ENCODE peak calls at places on chromosomes 5 and 9, in five cellular contexts. U is A549, N is heart left ventricle, T is ovary, A is brain microvascular endothelial cell. X is an unnamed sample.
A peak's percentile ranks its signal among the peaks of the same experiment; 100 is the strongest.

GRCh38 chr5:31476607-31477200 is 55.2 kb downstream of the DROSHA start:
- DNase-seq in A (no peak), U (no peak), N (no peak), T (no peak), X (no peak)

GRCh38 chr5:150069619-150070276 is 16.6 kb downstream of the CSF1R start:
- DNase-seq in A (no peak), U (no peak), T (no peak), N (no peak), X (no peak)

GRCh38 chr9:116355153-116355827 is 201.7 kb downstream of the PAPPA start:
- DNase-seq in N (no peak), U (no peak), A (no peak), T (peak; percentile 44), X (no peak)

GRCh38 chr5:53884411-53884810 is 324.0 kb downstream of the NDUFS4 start:
- DNase-seq in U (no peak), T (no peak), N (no peak), A (no peak), X (no peak)

GRCh38 chr5:633521-633955 is 21.4 kb downstream of the CEP72 start:
- DNase-seq in U (peak; percentile 37), N (no peak), T (no peak), A (peak; percentile 35), X (no peak)

GRCh38 chr5:14239404-14239803 is 96.3 kb downstream of the TRIO start:
- DNase-seq in U (no peak), A (no peak), N (no peak), T (no peak), X (no peak)

GRCh38 chr9:83701769-83702168 is 6.0 kb downstream of the UBQLN1 start:
- DNase-seq in T (no peak), N (no peak), U (peak; percentile 11), A (peak; percentile 80), X (no peak)

GRCh38 chr5:134095887-134096589 is 18.4 kb upstream of the TCF7 start:
- DNase-seq in A (no peak), T (no peak), U (no peak), N (peak; percentile 16), X (no peak)

GRCh38 chr9:21078702-21079101 is 960 bp upstream of the IFNB1 start:
- DNase-seq in N (no peak), T (no peak), U (peak; percentile 21), A (no peak), X (no peak)

GRCh38 chr5:133786432-133786831 is 174.1 kb upstream of the FSTL4 start:
- DNase-seq in A (no peak), U (no peak), T (no peak), N (no peak), X (peak; percentile 59)

GRCh38 chr9:83106772-83107171 is 43.8 kb upstream of the RASEF start:
- DNase-seq in N (no peak), U (no peak), T (no peak), A (no peak), X (no peak)

GRCh38 chr5:116848974-116849586 is 274.5 kb upstream of the SEMA6A start:
- DNase-seq in N (no peak), A (no peak), T (no peak), U (no peak), X (no peak)

GRCh38 chr5:110087829-110088228 is 398.1 kb downstream of the MAN2A1 start:
- DNase-seq in N (no peak), U (no peak), A (no peak), T (no peak), X (no peak)

GRCh38 chr5:174528821-174529544 is 195.4 kb upstream of the MSX2 start:
- DNase-seq in N (no peak), A (no peak), U (no peak), T (no peak), X (no peak)

GRCh38 chr9:92292338-92293074 is 991 bp downstream of the IARS1 start:
- DNase-seq in T (no peak), N (no peak), A (no peak), U (peak; percentile 22), X (no peak)

GRCh38 chr5:178551059-178551458 is 39.1 kb downstream of the COL23A1 start:
- DNase-seq in N (no peak), T (no peak), U (peak; percentile 16), A (no peak), X (no peak)

GRCh38 chr5:89338935-89339334 is 456.0 kb upstream of the MEF2C start:
- DNase-seq in U (no peak), T (no peak), A (no peak), N (no peak), X (no peak)

GRCh38 chr5:95878417-95879323 is 56.1 kb upstream of the GLRX start:
- DNase-seq in N (no peak), U (no peak), A (no peak), T (no peak), X (no peak)

GRCh38 chr5:172456076-172456800 is 1.9 kb upstream of the SH3PXD2B start:
- DNase-seq in T (no peak), A (no peak), U (no peak), N (no peak), X (no peak)

GRCh38 chr9:121889990-121890563 is 203.0 kb downstream of the TTLL11 start:
- DNase-seq in U (no peak), T (no peak), A (peak; percentile 30), N (no peak), X (no peak)

GRCh38 chr5:136036991-136037705 is 8.4 kb downstream of the TGFBI start:
- DNase-seq in T (no peak), A (no peak), U (no peak), N (no peak), X (no peak)

GRCh38 chr5:62354028-62354874 is 48.2 kb downstream of the KIF2A start:
- DNase-seq in U (peak; percentile 69), N (no peak), T (no peak), A (peak; percentile 67), X (no peak)

GRCh38 chr9:115691097-115691496 is 462.5 kb upstream of the PAPPA start:
- DNase-seq in U (peak; percentile 83), A (peak; percentile 93), N (no peak), T (no peak), X (no peak)

GRCh38 chr5:123098767-123099513 is 9.9 kb downstream of the PRDM6 start:
- DNase-seq in N (no peak), U (peak; percentile 8), T (peak; percentile 35), A (no peak), X (no peak)

GRCh38 chr5:174872271-174872670 is 147.9 kb downstream of the MSX2 start:
- DNase-seq in N (no peak), A (no peak), T (no peak), U (no peak), X (no peak)

GRCh38 chr9:126508171-126508591 is 105.5 kb upstream of the LMX1B start:
- DNase-seq in N (no peak), A (no peak), U (no peak), T (no peak), X (no peak)
- TF ChIP-seq CTCF in N (no peak), A (no peak), U (no peak), T (no peak), X (no peak)

DNA sequence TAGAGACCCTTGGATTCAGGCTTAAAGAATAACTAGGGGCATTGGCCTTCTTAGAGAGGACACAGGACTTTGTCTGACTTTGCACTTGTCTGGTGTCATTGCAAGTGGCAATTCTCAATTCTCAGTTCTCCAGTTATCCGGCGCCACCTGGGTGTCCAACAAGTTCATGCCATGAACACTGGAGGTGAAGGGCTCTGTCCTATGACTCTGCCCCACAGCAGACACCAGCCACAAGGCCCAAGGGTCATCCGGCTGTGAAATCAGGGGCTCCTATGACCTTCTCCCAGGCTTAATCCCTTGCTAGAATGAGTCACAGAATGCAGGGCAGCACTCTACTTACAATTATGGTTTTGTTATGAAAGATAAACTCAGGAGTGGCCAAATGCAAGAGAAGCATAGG is 391.9 kb downstream of the GADD45G start:
- DNase-seq in N (no peak), T (no peak), U (peak; percentile 44), A (no peak), X (no peak)
- TF ChIP-seq CTCF in N (no peak), T (no peak), U (peak; percentile 21), A (no peak), X (no peak)

DNA sequence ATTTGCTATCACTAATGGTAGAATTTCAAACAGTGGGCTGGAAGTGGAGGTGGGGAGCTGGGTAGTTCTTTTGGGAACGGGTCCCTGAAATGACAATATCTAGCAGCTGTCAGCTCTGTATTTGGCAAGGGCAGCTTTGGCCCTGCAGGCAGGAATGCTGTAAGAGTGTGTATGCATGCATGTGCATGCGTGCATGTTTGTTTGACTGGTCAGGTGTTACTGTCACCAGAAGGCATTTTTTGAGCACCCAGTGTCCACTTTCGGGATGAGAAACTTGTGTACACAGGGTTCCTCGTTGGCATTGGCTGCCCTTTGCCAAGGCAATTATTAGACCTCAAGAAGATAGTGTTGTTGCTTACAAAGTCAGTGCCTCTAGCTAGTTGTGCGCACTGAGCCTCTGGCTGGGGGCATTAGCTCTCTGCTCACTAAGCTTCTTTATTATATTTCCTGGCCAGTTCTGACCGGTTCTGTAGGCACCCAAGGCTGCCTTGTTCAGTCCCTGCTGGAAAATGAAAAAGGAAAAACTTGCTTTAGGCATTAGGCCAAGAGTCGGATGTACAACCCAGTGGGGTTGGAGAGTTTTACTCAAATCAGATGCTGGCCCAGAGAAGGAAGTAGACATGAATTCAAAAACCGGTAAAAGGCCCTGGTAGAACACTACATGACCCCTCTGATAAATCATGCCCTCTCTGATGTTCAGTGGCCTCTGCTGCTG is 2.0 kb downstream of the CYFIP2 start:
- DNase-seq in N (peak; percentile 28), T (no peak), A (no peak), U (no peak), X (no peak)
- TF ChIP-seq CTCF in N (no peak), T (no peak), A (peak; percentile 9), U (no peak), X (no peak)

GRCh38 chr9:108698801-108699200 is 157.0 kb downstream of the ACTL7B start:
- DNase-seq in U (no peak), A (no peak), T (no peak), N (no peak), X (no peak)
- TF ChIP-seq CTCF in U (no peak), A (no peak), T (no peak), N (no peak), X (no peak)

DNA sequence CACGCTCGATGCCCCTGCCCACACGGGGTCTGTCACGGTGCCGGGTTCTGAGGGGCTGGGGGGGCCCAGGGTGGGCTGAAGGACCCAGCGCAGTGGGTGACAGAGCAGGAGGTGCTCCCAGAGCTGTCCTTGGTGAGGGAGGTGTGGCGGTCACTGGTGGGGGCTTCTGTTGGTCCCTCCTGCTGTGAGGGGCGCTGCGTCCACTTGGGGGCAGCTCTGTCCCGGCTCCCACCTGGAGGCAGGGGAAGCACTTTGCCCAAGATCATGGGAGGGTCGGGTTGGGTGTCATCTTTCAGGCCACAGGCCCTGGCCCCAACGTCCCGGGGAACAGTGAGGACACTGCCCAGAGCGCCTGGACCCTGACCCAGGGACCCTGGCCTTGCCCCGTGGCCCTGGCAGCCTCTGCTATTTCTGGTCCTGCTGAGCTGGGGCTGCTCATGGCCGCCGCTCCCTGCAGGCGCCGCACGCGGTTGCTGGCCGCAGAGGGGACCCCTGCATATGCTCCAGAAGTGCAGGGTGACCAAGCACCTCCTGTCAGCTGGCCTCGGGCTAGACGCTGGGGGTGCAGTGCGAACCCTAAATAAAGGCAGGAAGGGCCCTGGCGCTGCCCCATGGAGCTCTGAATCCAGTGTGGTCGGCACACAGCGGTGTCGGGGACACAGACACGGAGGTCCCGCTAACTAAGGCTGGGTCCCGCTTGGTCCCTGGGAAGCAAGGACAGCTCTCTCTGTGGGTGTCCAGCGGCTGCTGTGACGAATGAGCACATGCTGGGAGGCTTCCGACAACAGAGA is 11.6 kb upstream of the RNU6ATAC start:
- DNase-seq in U (no peak), N (peak; percentile 51), T (peak; percentile 64), A (no peak), X (no peak)
- TF ChIP-seq CTCF in U (no peak), N (peak; percentile 35), T (peak; percentile 44), A (no peak), X (peak; percentile 29)